ENCODE peak calls at places on chromosomes 7 and 10, in five cellular contexts. G, E, W, M and O are unnamed samples.

GRCh38 chr10:88332526-88333265 is 250.4 kb downstream of the RNLS start:
- DNase-seq in M (no peak), W (no peak), G (no peak), E (no peak), O (no peak)

GRCh38 chr10:21048086-21048485 is 151.0 kb upstream of the NEBL start:
- DNase-seq in E (no peak), W (no peak), G (no peak), M (peak), O (no peak)

GRCh38 chr7:47678641-47679380 is 96.9 kb upstream of the TNS3 start:
- DNase-seq in M (no peak), E (no peak), G (no peak), W (no peak), O (no peak)

GRCh38 chr7:55770778-55771177 is 91.8 kb downstream of the SEPTIN14 start:
- DNase-seq in M (no peak), W (no peak), E (no peak), G (no peak), O (no peak)

GRCh38 chr10:110076559-110077318 is 69.0 kb downstream of the ADD3 start:
- DNase-seq in W (no peak), E (no peak), M (peak), G (no peak), O (peak)

GRCh38 chr7:69108041-69108440 is 490.2 kb upstream of the AUTS2 start:
- DNase-seq in E (peak), W (no peak), G (no peak), M (no peak), O (no peak)

GRCh38 chr7:154503962-154504550 is 451.9 kb downstream of the DPP6 start:
- DNase-seq in M (peak), W (no peak), E (peak), G (no peak), O (peak)

GRCh38 chr7:97174308-97174707 is 56.8 kb downstream of the SDHAF3 start:
- DNase-seq in E (no peak), G (no peak), M (no peak), W (no peak), O (peak)

GRCh38 chr7:17298840-17299476 is 506 bp downstream of the AHR start:
- DNase-seq in M (peak), W (peak), E (peak), G (peak), O (peak)

GRCh38 chr10:68155615-68156205 is 46.4 kb downstream of the MYPN start:
- DNase-seq in W (no peak), E (no peak), G (no peak), M (no peak), O (peak)

GRCh38 chr7:50749908-50750307 is 32.8 kb downstream of the GRB10 start:
- DNase-seq in W (no peak), M (no peak), E (no peak), G (no peak), O (no peak)

GRCh38 chr7:121395494-121395960 is 581 bp downstream of the FAM3C start:
- DNase-seq in M (peak), W (no peak), G (peak), E (no peak), O (peak)

GRCh38 chr10:133239990-133240389 is 2.3 kb downstream of the VENTX start:
- DNase-seq in G (no peak), M (no peak), E (no peak), W (no peak), O (no peak)

GRCh38 chr10:7231420-7232414 is 179.1 kb downstream of the SFMBT2 start:
- DNase-seq in M (no peak), W (no peak), G (no peak), E (no peak), O (no peak)

GRCh38 chr10:21499910-21500577 is 25.4 kb downstream of the SKIDA1 start:
- DNase-seq in E (no peak), G (no peak), M (no peak), W (peak), O (no peak)